ENCODE peak calls at places on chromosomes 1 and 21, in six cellular contexts. T is H9, R is neuronal stem cell, N is IMR-90, M is trophoblast cell, S is H1. I is an unnamed sample.

GRCh38 chr1:11335417-11336070 is 62.5 kb downstream of the UBIAD1 start:
- DNase-seq in T (no peak), R (no peak), N (no peak), M (no peak), S (no peak), I (no peak)

GRCh38 chr1:110286564-110286963 is 52.6 kb upstream of the RBM15 start:
- DNase-seq in T (no peak), R (no peak), N (no peak), M (no peak), S (no peak), I (no peak)

GRCh38 chr21:38478782-38479181 is 19.5 kb downstream of the ERG start:
- DNase-seq in T (no peak), R (no peak), N (peak), M (no peak), S (no peak), I (peak)

GRCh38 chr1:212962509-212962908 is 12.2 kb downstream of the VASH2 start:
- DNase-seq in T (peak), R (no peak), N (no peak), M (no peak), S (no peak), I (no peak)

GRCh38 chr1:4931486-4931885 is 277.1 kb downstream of the AJAP1 start:
- DNase-seq in T (peak), R (no peak), N (no peak), M (no peak), S (no peak), I (no peak)

GRCh38 chr1:58783090-58783992 is 506 bp downstream of the JUN start:
- DNase-seq in T (peak), R (peak), N (peak), M (peak), S (peak), I (no peak)

GRCh38 chr1:175848329-175848728 is 104.9 kb upstream of the TNR start:
- DNase-seq in T (no peak), R (peak), N (no peak), M (no peak), S (no peak), I (no peak)

GRCh38 chr1:18907021-18907913 is 4.9 kb upstream of the ALDH4A1 start:
- DNase-seq in T (peak), R (peak), N (peak), M (peak), S (peak), I (peak)

GRCh38 chr1:66033781-66034180 is 241.1 kb downstream of the PDE4B start:
- DNase-seq in T (no peak), R (no peak), N (no peak), M (no peak), S (no peak), I (no peak)

GRCh38 chr1:189597083-189597482 is 880.6 kb downstream of the BRINP3 start:
- DNase-seq in T (no peak), R (no peak), N (no peak), M (no peak), S (no peak), I (no peak)

GRCh38 chr1:39795651-39796050 is 7.0 kb upstream of the BMP8B start:
- DNase-seq in T (no peak), R (no peak), N (no peak), M (no peak), S (no peak), I (no peak)

GRCh38 chr21:46160563-46161179 is 5.3 kb upstream of the FTCD start:
- DNase-seq in T (peak), R (no peak), N (no peak), M (no peak), S (no peak), I (no peak)

GRCh38 chr1:85198864-85199263 is 2.0 kb downstream of the SYDE2 start:
- DNase-seq in T (no peak), R (no peak), N (no peak), M (no peak), S (no peak), I (no peak)

GRCh38 chr1:34709547-34709946 is 45.3 kb upstream of the GJB5 start:
- DNase-seq in T (no peak), R (no peak), N (no peak), M (no peak), S (peak), I (no peak)

GRCh38 chr1:153387785-153388184 is 3.1 kb downstream of the S100A8 start:
- DNase-seq in T (no peak), R (no peak), N (no peak), M (no peak), S (no peak), I (no peak)

GRCh38 chr1:59409986-59410385 is 113.1 kb downstream of the FGGY start:
- DNase-seq in T (no peak), R (no peak), N (no peak), M (peak), S (no peak), I (no peak)

GRCh38 chr1:12482999-12483398 is 135.0 kb downstream of the DHRS3 start:
- DNase-seq in T (no peak), R (no peak), N (no peak), M (no peak), S (no peak), I (no peak)

GRCh38 chr21:27291006-27291405 is 324.1 kb upstream of the ADAMTS5 start:
- DNase-seq in T (no peak), R (no peak), N (no peak), M (peak), S (no peak), I (no peak)

GRCh38 chr1:247441621-247442020 is 16.3 kb downstream of the OR2B11 start:
- DNase-seq in T (no peak), R (no peak), N (no peak), M (no peak), S (no peak), I (no peak)

GRCh38 chr1:227416156-227416865 is 98.0 kb upstream of the CDC42BPA start:
- DNase-seq in T (no peak), R (no peak), N (peak), M (no peak), S (no peak), I (peak)

GRCh38 chr21:15183712-15184353 is 119.0 kb upstream of the NRIP1 start:
- DNase-seq in T (no peak), R (no peak), N (no peak), M (no peak), S (no peak), I (no peak)

GRCh38 chr1:226135059-226135651 is 51.4 kb downstream of the ACBD3 start:
- DNase-seq in T (no peak), R (no peak), N (no peak), M (no peak), S (peak), I (no peak)

GRCh38 chr1:245000872-245001188 is 136.5 kb upstream of the HNRNPU start:
- DNase-seq in T (no peak), R (no peak), N (no peak), M (no peak), S (no peak), I (no peak)

GRCh38 chr1:154422521-154422920 is 17.4 kb downstream of the IL6R start:
- DNase-seq in T (no peak), R (no peak), N (no peak), M (no peak), S (no peak), I (no peak)

GRCh38 chr1:201551877-201552731 is 13.2 kb downstream of the NAV1 start:
- DNase-seq in T (no peak), R (no peak), N (peak), M (no peak), S (no peak), I (peak)

GRCh38 chr1:110032327-110032726 is 2.1 kb upstream of the STRIP1 start:
- DNase-seq in T (no peak), R (no peak), N (no peak), M (no peak), S (no peak), I (no peak)

GRCh38 chr1:218426343-218426657 is 81.2 kb downstream of the TGFB2 start:
- DNase-seq in T (no peak), R (no peak), N (peak), M (no peak), S (no peak), I (peak)

GRCh38 chr1:203340112-203340804 is 10.7 kb downstream of the FMOD start:
- DNase-seq in T (peak), R (peak), N (peak), M (peak), S (no peak), I (peak)

GRCh38 chr1:230265200-230266115 is 160.7 kb downstream of the PGBD5 start:
- DNase-seq in T (no peak), R (no peak), N (no peak), M (no peak), S (no peak), I (no peak)

GRCh38 chr1:168321945-168322344 is 41.3 kb downstream of the TBX19 start:
- DNase-seq in T (no peak), R (no peak), N (peak), M (no peak), S (no peak), I (peak)

GRCh38 chr1:177772621-177773020 is 197.2 kb downstream of the SEC16B start:
- DNase-seq in T (no peak), R (no peak), N (peak), M (no peak), S (no peak), I (no peak)

GRCh38 chr1:178489399-178489798 is 7.4 kb downstream of the CLEC20A start:
- DNase-seq in T (no peak), R (no peak), N (no peak), M (no peak), S (no peak), I (no peak)

GRCh38 chr1:115118596-115118995 is 29.3 kb upstream of the TSPAN2 start:
- DNase-seq in T (no peak), R (no peak), N (no peak), M (peak), S (no peak), I (no peak)

GRCh38 chr21:37758997-37759396 is 157.3 kb downstream of the KCNJ6 start:
- DNase-seq in T (peak), R (peak), N (peak), M (peak), S (peak), I (peak)

GRCh38 chr1:218380125-218380977 is 35.2 kb downstream of the TGFB2 start:
- DNase-seq in T (no peak), R (no peak), N (peak), M (peak), S (no peak), I (no peak)

GRCh38 chr1:1748686-1749321 is 24.6 kb upstream of the CDK11A start:
- DNase-seq in T (no peak), R (no peak), N (no peak), M (no peak), S (no peak), I (no peak)

GRCh38 chr1:247895163-247895637 is at the start of gene OR2W3:
- DNase-seq in T (no peak), R (no peak), N (no peak), M (no peak), S (no peak), I (no peak)

GRCh38 chr1:67420835-67421492 is 9.2 kb downstream of the SERBP1 start:
- DNase-seq in T (no peak), R (no peak), N (no peak), M (no peak), S (no peak), I (no peak)
- H4K91ac ChIP-seq in T (no peak), R (no peak), N (no peak), M (no peak), S (no peak), I (no peak)

DNA sequence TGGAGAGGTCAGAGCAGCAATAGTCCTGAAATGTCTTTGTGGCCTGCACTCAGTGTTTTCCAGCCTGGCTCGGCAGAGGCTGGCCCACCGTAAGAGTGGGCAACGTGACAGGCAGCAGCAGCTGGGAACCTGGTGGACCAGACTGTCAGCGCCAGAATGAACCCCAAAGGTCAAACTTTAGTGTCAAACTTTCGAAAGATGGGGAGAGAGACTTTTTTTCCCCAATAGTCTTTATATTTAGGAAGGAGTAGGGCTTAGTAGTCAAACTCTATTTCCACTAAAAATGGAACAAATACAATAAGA is 10.2 kb downstream of the BLACAT1 start:
- DNase-seq in T (no peak), R (no peak), N (no peak), M (no peak), S (no peak), I (no peak)
- H3K4me2 ChIP-seq in T (peak), R (no peak), N (no peak), M (no peak), S (peak), I (no peak)

DNA sequence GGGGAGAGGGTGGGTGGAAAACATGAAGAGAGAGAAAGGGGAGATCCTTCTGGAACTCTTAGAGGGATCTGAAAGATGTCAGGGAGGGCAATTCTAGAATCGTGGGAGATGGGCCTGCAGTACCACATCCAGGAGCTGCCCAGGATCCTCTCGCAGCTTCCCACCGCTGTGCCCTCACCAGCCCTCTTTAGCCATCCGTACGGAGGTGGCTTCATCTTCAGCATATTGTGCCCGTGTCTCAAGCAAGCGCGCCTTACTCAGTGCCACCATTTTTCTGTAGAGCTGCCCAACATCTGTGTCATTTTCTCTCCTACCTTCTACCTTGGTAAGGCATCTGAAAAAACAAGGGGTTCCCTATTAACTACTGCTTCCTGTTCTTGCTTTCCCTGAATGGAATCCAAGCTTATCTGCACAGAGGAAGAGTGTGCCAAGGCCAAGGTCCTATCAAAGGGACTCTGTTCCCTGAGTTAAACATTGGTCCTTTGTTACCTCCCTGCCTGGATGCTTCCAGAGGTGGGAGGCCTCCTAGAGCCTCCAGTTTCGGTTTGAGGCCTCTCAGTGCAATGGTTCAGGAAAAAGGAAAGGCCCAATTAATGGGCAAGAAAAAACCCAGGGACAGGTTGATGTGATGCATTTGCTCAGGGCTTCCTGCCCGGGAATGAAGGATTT is 23.2 kb downstream of the C1orf116 start:
- DNase-seq in T (no peak), R (no peak), N (no peak), M (no peak), S (no peak), I (no peak)
- H4K91ac ChIP-seq in T (no peak), R (no peak), N (no peak), M (no peak), S (no peak), I (no peak)

GRCh38 chr1:53108646-53109580 is 33.5 kb downstream of the SLC1A7 start:
- DNase-seq in T (no peak), R (no peak), N (peak), M (no peak), S (no peak), I (peak)
- H3K4me2 ChIP-seq in T (no peak), R (no peak), N (peak), M (no peak), S (no peak), I (no peak)

GRCh38 chr1:43512133-43512532 is 18.6 kb upstream of the PTPRF start:
- DNase-seq in T (no peak), R (no peak), N (no peak), M (no peak), S (no peak), I (no peak)
- H4K91ac ChIP-seq in T (no peak), R (no peak), N (no peak), M (no peak), S (no peak), I (no peak)

GRCh38 chr1:161691846-161692245 is 15.2 kb upstream of the FCRLA start:
- DNase-seq in T (no peak), R (no peak), N (no peak), M (no peak), S (no peak), I (no peak)
- H3K4me2 ChIP-seq in T (no peak), R (no peak), N (no peak), M (no peak), S (no peak), I (no peak)

DNA sequence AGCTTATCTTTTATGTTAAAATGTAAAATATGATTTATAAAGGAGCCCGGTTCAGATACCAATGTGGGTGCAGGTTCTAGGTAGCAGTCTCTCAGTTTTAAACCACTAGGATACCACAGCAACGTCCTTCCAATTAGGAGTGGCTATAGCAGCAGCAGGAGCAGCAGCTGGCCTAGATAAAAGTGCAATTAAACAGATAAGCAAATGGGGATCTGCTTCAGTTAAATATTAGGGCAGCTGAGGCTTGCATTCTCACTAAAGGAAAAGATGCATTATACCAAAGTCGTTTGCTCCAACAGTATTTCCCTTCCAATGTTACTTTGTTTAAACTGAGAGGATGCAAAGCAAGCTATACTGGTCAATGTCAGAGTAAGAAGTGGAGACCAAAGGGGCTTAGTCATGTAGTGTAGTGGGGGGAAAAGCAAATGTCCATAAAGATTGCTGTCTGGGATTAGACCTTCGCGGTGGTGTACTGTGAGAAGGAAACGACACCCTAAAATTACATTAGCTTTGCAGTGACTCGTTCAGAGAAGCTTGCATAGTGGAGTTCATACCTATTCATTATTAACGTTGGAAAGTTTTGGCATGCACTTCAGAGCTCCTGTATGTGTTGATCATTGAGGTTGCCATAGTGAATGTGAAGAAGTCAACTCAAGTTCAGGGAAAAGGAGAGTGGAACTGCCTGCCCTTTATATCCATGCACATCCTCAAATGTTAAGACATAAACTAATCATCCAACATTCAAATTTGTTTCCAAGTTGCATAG is 272.2 kb downstream of the VAV3 start:
- DNase-seq in T (no peak), R (no peak), N (no peak), M (no peak), S (no peak), I (no peak)
- H4K91ac ChIP-seq in T (no peak), R (no peak), N (no peak), M (no peak), S (no peak), I (no peak)

GRCh38 chr21:34130598-34130985 is 57.2 kb downstream of the MRPS6 start:
- DNase-seq in T (no peak), R (no peak), N (no peak), M (no peak), S (no peak), I (no peak)

GRCh38 chr21:34128674-34129038 is 55.3 kb downstream of the MRPS6 start:
- DNase-seq in T (no peak), R (no peak), N (no peak), M (no peak), S (no peak), I (no peak)

GRCh38 chr21:34129039-34129891 is 55.9 kb downstream of the MRPS6 start:
- DNase-seq in T (peak), R (peak), N (peak), M (no peak), S (peak), I (peak)

GRCh38 chr21:34131586-34131985 is 58.2 kb downstream of the MRPS6 start:
- DNase-seq in T (no peak), R (no peak), N (peak), M (no peak), S (no peak), I (peak)

GRCh38 chr21:34129971-34130597 is 56.7 kb downstream of the MRPS6 start:
- DNase-seq in T (peak), R (peak), N (peak), M (no peak), S (peak), I (peak)
- H3K4me2 ChIP-seq in T (peak), R (peak), N (peak), M (peak), S (peak), I (no peak)

GRCh38 chr1:44002606-44003157 is 11.3 kb downstream of the CCDC24 start:
- DNase-seq in T (peak), R (no peak), N (no peak), M (no peak), S (no peak), I (no peak)
- H4K91ac ChIP-seq in T (no peak), R (no peak), N (no peak), M (no peak), S (no peak), I (peak)

DNA sequence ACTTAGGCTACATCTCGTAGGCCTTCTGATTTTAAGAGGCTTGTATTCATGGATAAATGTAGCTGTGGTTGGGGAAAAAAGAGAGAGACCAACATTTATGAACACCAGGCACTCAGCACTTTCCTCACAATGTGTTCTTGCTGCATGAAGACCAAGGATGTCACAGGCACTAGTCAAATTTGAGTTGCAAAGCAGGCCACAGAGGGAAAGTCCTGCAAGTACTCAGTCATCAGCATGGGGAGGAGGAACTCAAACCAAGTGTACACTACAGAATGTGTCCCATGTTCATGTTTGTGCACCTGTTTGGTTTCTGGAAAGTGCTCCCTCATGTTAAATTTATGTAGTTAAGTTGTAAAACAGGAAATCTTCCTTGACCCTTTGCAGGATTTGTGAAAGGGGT is 8.7 kb upstream of the MAP3K7CL start:
- DNase-seq in T (no peak), R (no peak), N (no peak), M (no peak), S (no peak), I (no peak)
- H3K4me2 ChIP-seq in T (no peak), R (no peak), N (no peak), M (no peak), S (no peak), I (no peak)